ENCODE peak calls at places on chromosomes 5 and 9, in four cellular contexts. P is stomach, C is H1, R is ovary. T is an unnamed sample.

GRCh38 chr9:90919883-90920282 is 118.3 kb downstream of the SYK start:
- DNase-seq in R (no peak), C (no peak), P (no peak), T (no peak)

GRCh38 chr9:7146582-7146981 is 388.8 kb downstream of the KDM4C start:
- DNase-seq in R (no peak), P (no peak), C (no peak), T (no peak)

GRCh38 chr5:78896128-78896527 is 89.0 kb downstream of the ARSB start:
- DNase-seq in C (no peak), R (no peak), P (no peak), T (no peak)

GRCh38 chr5:965604-966344 is 42.8 kb upstream of the NKD2 start:
- DNase-seq in C (no peak), P (no peak), R (no peak), T (no peak)

GRCh38 chr5:79798892-79799590 is 109.4 kb downstream of the CMYA5 start:
- DNase-seq in P (no peak), R (no peak), C (no peak), T (no peak)

GRCh38 chr9:132311978-132312377 is 42.8 kb downstream of the SETX start:
- DNase-seq in R (no peak), P (no peak), C (no peak), T (no peak)

GRCh38 chr5:34031117-34031516 is 11.9 kb downstream of the C1QTNF3 start:
- DNase-seq in R (no peak), P (no peak), C (no peak), T (no peak)

GRCh38 chr5:160183075-160183474 is 46.2 kb upstream of the FABP6 start:
- DNase-seq in R (no peak), P (no peak), C (no peak), T (no peak)

GRCh38 chr9:1460143-1460769 is 410.1 kb downstream of the DMRT2 start:
- DNase-seq in R (no peak), C (no peak), P (no peak), T (no peak)

GRCh38 chr9:90659626-90660364 is 17.2 kb upstream of the DIRAS2 start:
- DNase-seq in C (no peak), P (no peak), R (no peak), T (no peak)

GRCh38 chr9:129070670-129071525 is 10.0 kb upstream of the DOLPP1 start:
- DNase-seq in P (no peak), C (peak), R (no peak), T (no peak)

GRCh38 chr5:126446498-126447224 is 23.5 kb downstream of the GRAMD2B start:
- DNase-seq in C (no peak), R (no peak), P (no peak), T (no peak)

GRCh38 chr9:7780261-7780988 is 19.2 kb downstream of the DMAC1 start:
- DNase-seq in C (no peak), R (no peak), P (no peak), T (no peak)

GRCh38 chr5:157914389-157914788 is 55.4 kb upstream of the CLINT1 start:
- DNase-seq in C (no peak), P (no peak), R (no peak), T (no peak)

GRCh38 chr5:127298623-127299022 is 8.0 kb downstream of the MEGF10 start:
- DNase-seq in C (no peak), R (no peak), P (no peak), T (no peak)

DNA sequence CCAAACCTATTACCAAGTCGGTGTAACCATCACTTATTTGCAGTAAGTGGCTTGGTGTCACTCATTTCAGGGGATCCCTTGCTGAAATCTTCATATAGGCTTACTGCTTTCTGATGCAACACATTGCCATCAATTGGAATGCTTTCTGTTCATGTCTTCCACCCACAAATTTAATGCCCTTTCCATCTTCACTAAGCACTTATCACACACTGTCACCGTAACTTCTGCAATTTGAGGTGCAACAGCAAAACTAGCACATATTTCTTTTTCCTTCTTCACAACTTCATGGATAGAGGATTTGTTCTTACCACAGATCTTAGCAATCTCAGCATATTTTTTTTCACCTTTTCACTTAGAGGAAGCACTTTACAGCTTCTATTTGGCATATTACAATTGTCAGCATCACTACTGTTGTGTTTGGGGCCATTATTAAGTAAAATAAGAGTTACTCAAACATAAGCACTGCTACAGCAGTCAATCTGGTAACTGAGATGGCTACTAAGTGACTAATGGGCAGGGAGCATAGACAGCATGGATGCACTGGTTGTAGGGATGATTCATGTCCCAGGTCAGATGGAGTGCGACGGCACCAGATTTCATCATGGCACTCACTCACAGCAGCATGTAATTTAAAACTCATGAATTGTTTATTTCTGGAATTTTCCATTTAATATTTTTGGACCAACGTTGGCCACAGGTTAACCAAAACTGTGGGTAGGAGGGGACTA is 70.1 kb downstream of the PIP5K1B start:
- DNase-seq in R (no peak), P (no peak), C (no peak), T (no peak)
- TF ChIP-seq EP300 in R (no peak), P (no peak), C (no peak), T (no peak)

GRCh38 chr9:130421154-130421801 is 23.5 kb upstream of the ASS1 start:
- DNase-seq in C (no peak), P (no peak), R (no peak), T (no peak)

GRCh38 chr9:130419521-130420035 is 25.2 kb upstream of the ASS1 start:
- DNase-seq in R (no peak), P (no peak), C (no peak), T (no peak)

GRCh38 chr9:130423272-130423671 is 21.5 kb upstream of the ASS1 start:
- DNase-seq in C (no peak), P (no peak), R (no peak), T (no peak)

GRCh38 chr9:130422546-130422945 is 22.2 kb upstream of the ASS1 start:
- DNase-seq in P (no peak), R (no peak), C (no peak), T (no peak)

DNA sequence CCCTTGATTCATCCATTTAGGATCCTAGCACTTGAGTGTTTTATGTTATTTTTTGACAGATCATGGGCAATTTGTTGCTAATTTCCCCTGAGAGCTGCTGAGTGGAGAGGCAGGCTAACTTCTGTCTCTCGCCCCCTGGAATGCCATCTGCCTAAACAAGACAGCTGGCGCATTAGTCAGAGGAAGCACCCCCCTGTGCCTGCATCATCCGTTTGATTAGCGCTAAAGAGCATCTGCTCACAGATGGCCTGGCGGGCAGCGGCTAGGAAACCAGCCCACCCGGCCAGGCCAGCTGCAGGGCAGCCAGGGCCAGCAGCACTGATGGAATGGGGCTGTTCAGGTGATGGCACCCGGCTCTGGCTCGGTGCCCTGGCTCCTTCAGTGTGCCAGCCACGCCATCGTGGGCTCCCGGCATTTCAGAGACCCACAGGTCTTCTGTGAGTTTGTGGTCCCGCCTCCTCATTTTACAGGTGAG is 22.9 kb upstream of the ASS1 start:
- DNase-seq in R (no peak), P (no peak), C (peak), T (no peak)
- TF ChIP-seq EP300 in R (no peak), P (no peak), C (no peak), T (no peak)

GRCh38 chr9:71783120-71783523 is 14.8 kb upstream of the CEMIP2 start:
- DNase-seq in R (no peak), P (peak), C (no peak), T (peak)
- TF ChIP-seq EP300 in R (no peak), P (no peak), C (no peak), T (no peak)

GRCh38 chr5:143021595-143021994 is 251.4 kb downstream of the ARHGAP26 start:
- DNase-seq in R (no peak), C (no peak), P (no peak), T (no peak)

GRCh38 chr5:143017992-143018391 is 247.8 kb downstream of the ARHGAP26 start:
- DNase-seq in C (no peak), R (no peak), P (no peak), T (no peak)

GRCh38 chr5:143019157-143019556 is 249.0 kb downstream of the ARHGAP26 start:
- DNase-seq in P (no peak), C (no peak), R (no peak), T (no peak)

GRCh38 chr5:143016777-143017374 is 246.7 kb downstream of the ARHGAP26 start:
- DNase-seq in R (no peak), C (no peak), P (no peak), T (no peak)

DNA sequence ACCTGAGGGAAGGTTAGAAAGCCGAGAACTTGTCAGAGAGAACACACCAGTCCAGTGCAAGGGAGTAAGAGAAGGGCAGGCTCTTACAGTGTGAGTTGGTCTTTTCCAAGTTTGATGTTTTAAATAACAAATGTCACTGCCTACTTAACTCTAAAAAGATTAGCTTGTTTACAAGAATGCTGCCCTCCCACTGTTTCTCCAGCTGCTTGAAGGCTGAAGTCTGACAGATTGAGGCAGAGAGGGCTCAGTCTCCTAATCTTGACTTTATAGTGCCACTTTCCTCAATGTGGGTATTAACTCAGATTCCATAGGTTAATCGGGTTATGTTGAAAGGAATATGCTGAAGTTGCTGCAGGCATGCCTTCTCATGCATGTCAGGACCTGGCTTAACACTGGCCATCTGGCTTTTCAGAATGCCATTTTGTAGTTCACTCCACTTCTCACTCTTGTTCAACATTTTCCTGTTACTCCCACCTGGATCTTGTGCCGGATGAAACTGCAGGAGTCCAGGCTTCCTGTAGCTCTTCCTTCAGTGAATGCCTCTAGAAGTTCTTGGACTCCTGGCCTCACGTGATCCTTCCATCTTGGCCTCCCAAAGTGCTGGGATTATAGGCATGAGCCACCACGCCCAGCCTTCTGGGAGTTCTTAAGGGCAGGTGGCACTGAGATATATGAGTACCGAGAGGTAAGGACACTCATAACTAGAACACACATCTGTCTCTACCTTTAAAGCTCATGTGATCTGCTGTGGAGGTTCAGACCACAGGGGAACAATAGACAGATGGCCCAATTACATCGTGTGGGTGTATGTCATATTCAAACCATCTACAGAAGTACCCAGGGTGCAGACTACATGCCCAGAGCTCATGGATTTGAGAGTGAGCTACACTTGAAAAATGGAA is 249.7 kb downstream of the ARHGAP26 start:
- DNase-seq in C (no peak), R (no peak), P (no peak), T (no peak)
- TF ChIP-seq EP300 in C (no peak), R (no peak), P (no peak), T (no peak)

T was measured in suprapubic skin.